ENCODE peak calls at places on chromosomes 2 and 18, in seven cellular contexts. Y is mammary epithelial cell, G is heart left ventricle, M is left ventricle myocardium inferior, Q is heart right ventricle, X is PC-9, U is esophagus squamous epithelium. O is an unnamed sample. For H3K27me3, the result is how much of the 10 kb centered on the place peaks cover.

GRCh38 chr18:58528011-58528367 is 100.9 kb downstream of the ALPK2 start:
- DNase-seq in Y (no peak), G (no peak), M (no peak), Q (no peak), X (no peak), U (no peak), O (no peak)

GRCh38 chr2:182610231-182610630 is 105.8 kb upstream of the DNAJC10 start:
- DNase-seq in Y (no peak), G (no peak), M (no peak), Q (no peak), X (no peak), U (no peak), O (no peak)

GRCh38 chr2:235204923-235205322 is 253.1 kb downstream of the SH3BP4 start:
- DNase-seq in Y (no peak), G (no peak), M (no peak), Q (no peak), X (no peak), U (no peak), O (no peak)

GRCh38 chr18:374735-375168 is 106.9 kb upstream of the THOC1 start:
- DNase-seq in Y (no peak), G (no peak), M (no peak), Q (no peak), X (no peak), U (no peak), O (no peak)

GRCh38 chr2:45269149-45269793 is 260.0 kb upstream of the SIX2 start:
- DNase-seq in Y (no peak), G (no peak), M (no peak), Q (no peak), X (no peak), U (no peak), O (no peak)

GRCh38 chr2:71557321-71557720 is 104.0 kb downstream of the DYSF start:
- DNase-seq in Y (no peak), G (no peak), M (no peak), Q (no peak), X (no peak), U (no peak), O (no peak)

GRCh38 chr2:120454993-120455789 is 109.3 kb downstream of the INHBB start:
- DNase-seq in Y (no peak), G (no peak), M (no peak), Q (no peak), X (no peak), U (no peak), O (no peak)

GRCh38 chr2:30514861-30515435 is 67.9 kb downstream of the LCLAT1 start:
- DNase-seq in Y (no peak), G (no peak), M (no peak), Q (no peak), X (peak), U (no peak), O (no peak)

GRCh38 chr18:34097312-34097711 is 127.4 kb downstream of the NOL4 start:
- DNase-seq in Y (peak), G (no peak), M (no peak), Q (no peak), X (no peak), U (no peak), O (no peak)

GRCh38 chr2:16763056-16763455 is 97.4 kb upstream of the CYRIA start:
- DNase-seq in Y (no peak), G (no peak), M (no peak), Q (no peak), X (no peak), U (no peak), O (no peak)

GRCh38 chr2:149885468-149885867 is 297.9 kb upstream of the MMADHC start:
- DNase-seq in Y (peak), G (no peak), M (no peak), Q (no peak), X (no peak), U (no peak), O (no peak)

GRCh38 chr2:185044323-185044874 is 446.1 kb downstream of the ZNF804A start:
- DNase-seq in Y (no peak), G (no peak), M (no peak), Q (no peak), X (no peak), U (no peak), O (no peak)

GRCh38 chr2:197777823-197778407 is 7.2 kb downstream of the BOLL start:
- DNase-seq in Y (peak), G (no peak), M (no peak), Q (no peak), X (no peak), U (no peak), O (no peak)

GRCh38 chr2:205324355-205324754 is 357.9 kb upstream of the NRP2 start:
- DNase-seq in Y (no peak), G (no peak), M (no peak), Q (no peak), X (no peak), U (no peak), O (no peak)

GRCh38 chr2:211514049-211514448 is 957.6 kb downstream of the CPS1 start:
- DNase-seq in Y (no peak), G (no peak), M (no peak), Q (no peak), X (no peak), U (no peak), O (no peak)

GRCh38 chr2:211516537-211516936 is 960.1 kb downstream of the CPS1 start:
- DNase-seq in Y (no peak), G (no peak), M (no peak), Q (no peak), X (no peak), U (no peak), O (no peak)

DNA sequence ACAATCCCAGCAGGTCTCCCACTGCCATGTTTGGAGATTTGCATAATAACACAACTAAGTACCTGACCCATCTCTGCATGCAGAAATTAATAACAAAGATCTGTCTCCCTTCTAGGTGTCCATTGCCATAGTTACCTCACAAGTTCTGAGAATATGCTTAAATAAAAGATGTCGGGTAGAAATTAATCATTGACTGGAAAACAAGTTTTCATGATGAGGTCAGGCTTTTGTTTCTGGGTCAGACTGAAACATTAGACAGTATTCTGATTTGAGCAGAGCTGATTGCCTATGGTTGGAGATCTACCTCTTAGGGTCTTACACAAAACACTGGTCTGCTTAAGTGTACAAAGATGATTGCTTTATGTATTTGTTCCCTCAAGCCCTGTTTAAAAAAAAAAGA is 956.3 kb downstream of the CPS1 start:
- DNase-seq in Y (no peak), G (no peak), M (no peak), Q (no peak), X (no peak), U (no peak), O (no peak)
- H3K4me3 ChIP-seq in Y (no peak), G (no peak), M (no peak), Q (no peak), X (no peak), U (no peak), O (no peak)

GRCh38 chr2:231052494-231053451 is 3.9 kb upstream of the PSMD1 start:
- DNase-seq in Y (peak), G (peak), M (peak), Q (peak), X (peak), U (peak), O (peak)
- H3K27me3 ChIP-seq in Y (under half), G (under half), M (under half), Q (under half), X (under half), U (under half), O (under half)

DNA sequence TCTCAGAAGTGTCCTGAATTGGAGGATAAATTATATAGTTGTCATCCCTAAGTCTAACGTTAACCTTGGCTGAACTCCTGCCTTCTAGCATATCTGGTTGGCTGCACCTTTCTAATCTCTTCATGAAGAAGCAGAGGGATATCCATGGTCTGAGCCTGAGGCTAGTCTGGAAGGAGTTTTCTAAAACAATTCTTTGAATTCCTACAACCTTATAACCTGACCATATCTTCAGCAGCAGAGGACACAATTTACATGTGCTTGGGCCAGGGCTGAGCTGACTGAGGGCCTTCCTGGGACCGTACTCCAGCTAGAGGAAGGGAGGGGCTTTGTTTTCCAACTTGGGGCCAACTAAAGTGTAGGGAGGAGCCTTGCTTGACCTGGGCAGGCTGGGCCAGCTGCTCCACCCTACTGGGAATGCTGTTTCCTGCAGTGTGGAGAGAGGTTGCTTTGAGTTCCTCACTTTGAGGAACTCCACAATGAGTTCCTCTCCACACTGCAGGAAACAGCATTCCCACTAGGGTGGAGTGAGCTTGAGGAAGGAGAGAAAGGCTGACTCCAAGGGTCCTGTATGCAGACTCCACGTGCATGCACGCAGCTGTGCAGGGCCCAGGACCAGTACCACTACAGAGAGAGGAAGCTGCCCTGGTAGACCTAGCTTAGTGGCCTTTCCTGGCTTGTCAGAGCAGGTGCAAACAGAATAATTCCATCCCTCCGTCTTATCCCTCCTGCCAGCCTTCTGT is 19.6 kb downstream of the CEP68 start:
- DNase-seq in Y (no peak), G (no peak), M (peak), Q (peak), X (peak), U (no peak), O (peak)
- H3K4me3 ChIP-seq in Y (no peak), G (no peak), M (no peak), Q (no peak), X (no peak), U (no peak), O (no peak)

GRCh38 chr18:47265197-47265596 is 13.7 kb upstream of the SKOR2 start:
- DNase-seq in Y (no peak), G (no peak), M (no peak), Q (no peak), X (no peak), U (no peak), O (no peak)

GRCh38 chr18:47262397-47263196 is 11.1 kb upstream of the SKOR2 start:
- DNase-seq in Y (no peak), G (peak), M (no peak), Q (no peak), X (no peak), U (no peak), O (no peak)

GRCh38 chr18:47261902-47262301 is 10.4 kb upstream of the SKOR2 start:
- DNase-seq in Y (no peak), G (no peak), M (no peak), Q (no peak), X (no peak), U (no peak), O (no peak)

GRCh38 chr18:47263828-47264314 is 12.4 kb upstream of the SKOR2 start:
- DNase-seq in Y (no peak), G (no peak), M (no peak), Q (no peak), X (no peak), U (no peak), O (no peak)

GRCh38 chr18:47263197-47263827 is 11.9 kb upstream of the SKOR2 start:
- DNase-seq in Y (no peak), G (peak), M (no peak), Q (no peak), X (no peak), U (no peak), O (no peak)
- H3K27me3 ChIP-seq in Y (under half), G (half or more), M (half or more), Q (half or more), X (under half), U (half or more), O (under half)

O was measured in lung.